ENCODE peak calls at places on chromosomes 1 and 21, in five cellular contexts. G, P, U, A and M are unnamed samples.

GRCh38 chr1:7646981-7647901 is 123.9 kb upstream of the VAMP3 start:
- DNase-seq in G (no peak), P (peak), U (peak), A (peak), M (peak)

GRCh38 chr1:156493154-156493631 is 7.4 kb downstream of the MEF2D start:
- DNase-seq in G (no peak), P (no peak), U (no peak), A (no peak), M (no peak)

GRCh38 chr1:42734201-42735035 is 5.6 kb downstream of the CLDN19 start:
- DNase-seq in G (no peak), P (no peak), U (no peak), A (no peak), M (no peak)

GRCh38 chr1:205474571-205474970 is 18.7 kb upstream of the BLACAT1 start:
- DNase-seq in G (no peak), P (no peak), U (no peak), A (no peak), M (no peak)

GRCh38 chr1:244322181-244322580 is 129.5 kb downstream of the ADSS2 start:
- DNase-seq in G (no peak), P (no peak), U (no peak), A (no peak), M (no peak)

GRCh38 chr21:35256468-35256988 is 207.4 kb upstream of the RUNX1 start:
- DNase-seq in G (no peak), P (no peak), U (no peak), A (peak), M (peak)

GRCh38 chr1:198935371-198935921 is 296.6 kb downstream of the PTPRC start:
- DNase-seq in G (peak), P (peak), U (no peak), A (peak), M (peak)

GRCh38 chr1:85623061-85623471 is 42.5 kb downstream of the CCN1 start:
- DNase-seq in G (no peak), P (no peak), U (no peak), A (peak), M (peak)

GRCh38 chr1:20109223-20109856 is 10.0 kb downstream of the PLA2G2D start:
- DNase-seq in G (no peak), P (no peak), U (no peak), A (no peak), M (no peak)

GRCh38 chr1:6603851-6604558 is 1.3 kb upstream of the KLHL21 start:
- DNase-seq in G (peak), P (no peak), U (peak), A (no peak), M (peak)

GRCh38 chr1:201280884-201281283 is 2.4 kb upstream of the PKP1 start:
- DNase-seq in G (no peak), P (no peak), U (no peak), A (no peak), M (no peak)